ENCODE peak calls at places on chromosomes 13 and 19, in seven cellular contexts. One of them, this sample, is unnamed.

GRCh38 chr19:58059003-58059671 is at the start of gene ZNF135:
- DNase-seq in fibroblast of lung: peak
- DNase-seq in endodermal cell: peak
- DNase-seq in GM03348: peak
- DNase-seq in GM20000: no peak
- DNase-seq in stimulated activated CD8-positive, alpha-beta memory T cell treated with anti-CD3 and anti-CD28 coated beads, Interleukin-4, amount 100 ng/mL, for 1 hour: peak
- DNase-seq in stimulated activated effector memory CD8-positive, alpha-beta T cell treated with anti-CD3 and anti-CD28 coated beads, Interleukin-12 subunit alpha, Interleukin-12 subunit beta, amount 100 ng/mL, for 72 hours: no peak
- DNase-seq in this sample: no peak

GRCh38 chr19:38725469-38726283 is 18.6 kb downstream of the CAPN12 start:
- DNase-seq in fibroblast of lung: no peak
- DNase-seq in endodermal cell: no peak
- DNase-seq in GM03348: no peak
- DNase-seq in GM20000: no peak
- DNase-seq in stimulated activated CD8-positive, alpha-beta memory T cell treated with anti-CD3 and anti-CD28 coated beads, Interleukin-4, amount 100 ng/mL, for 1 hour: no peak
- DNase-seq in stimulated activated effector memory CD8-positive, alpha-beta T cell treated with anti-CD3 and anti-CD28 coated beads, Interleukin-12 subunit alpha, Interleukin-12 subunit beta, amount 100 ng/mL, for 72 hours: no peak
- DNase-seq in this sample: no peak

GRCh38 chr13:42685762-42686560 is 95.4 kb upstream of the FAM216B start:
- DNase-seq in fibroblast of lung: no peak
- DNase-seq in endodermal cell: no peak
- DNase-seq in GM03348: no peak
- DNase-seq in GM20000: no peak
- DNase-seq in stimulated activated CD8-positive, alpha-beta memory T cell treated with anti-CD3 and anti-CD28 coated beads, Interleukin-4, amount 100 ng/mL, for 1 hour: no peak
- DNase-seq in stimulated activated effector memory CD8-positive, alpha-beta T cell treated with anti-CD3 and anti-CD28 coated beads, Interleukin-12 subunit alpha, Interleukin-12 subunit beta, amount 100 ng/mL, for 72 hours: no peak
- DNase-seq in this sample: no peak

GRCh38 chr19:56504581-56504980 is 3.1 kb upstream of the ZNF471 start:
- DNase-seq in fibroblast of lung: peak
- DNase-seq in endodermal cell: no peak
- DNase-seq in GM03348: no peak
- DNase-seq in GM20000: no peak
- DNase-seq in stimulated activated CD8-positive, alpha-beta memory T cell treated with anti-CD3 and anti-CD28 coated beads, Interleukin-4, amount 100 ng/mL, for 1 hour: no peak
- DNase-seq in stimulated activated effector memory CD8-positive, alpha-beta T cell treated with anti-CD3 and anti-CD28 coated beads, Interleukin-12 subunit alpha, Interleukin-12 subunit beta, amount 100 ng/mL, for 72 hours: no peak
- DNase-seq in this sample: no peak

GRCh38 chr13:106061781-106062180 is 473.7 kb downstream of the EFNB2 start:
- DNase-seq in fibroblast of lung: no peak
- DNase-seq in endodermal cell: no peak
- DNase-seq in GM03348: no peak
- DNase-seq in GM20000: no peak
- DNase-seq in stimulated activated CD8-positive, alpha-beta memory T cell treated with anti-CD3 and anti-CD28 coated beads, Interleukin-4, amount 100 ng/mL, for 1 hour: no peak
- DNase-seq in stimulated activated effector memory CD8-positive, alpha-beta T cell treated with anti-CD3 and anti-CD28 coated beads, Interleukin-12 subunit alpha, Interleukin-12 subunit beta, amount 100 ng/mL, for 72 hours: no peak
- DNase-seq in this sample: no peak

GRCh38 chr19:48568345-48568886 is 16.4 kb downstream of the SULT2B1 start:
- DNase-seq in fibroblast of lung: peak
- DNase-seq in endodermal cell: peak
- DNase-seq in GM03348: peak
- DNase-seq in GM20000: no peak
- DNase-seq in stimulated activated CD8-positive, alpha-beta memory T cell treated with anti-CD3 and anti-CD28 coated beads, Interleukin-4, amount 100 ng/mL, for 1 hour: no peak
- DNase-seq in stimulated activated effector memory CD8-positive, alpha-beta T cell treated with anti-CD3 and anti-CD28 coated beads, Interleukin-12 subunit alpha, Interleukin-12 subunit beta, amount 100 ng/mL, for 72 hours: no peak
- DNase-seq in this sample: peak

GRCh38 chr13:26967119-26968038 is 204.2 kb downstream of the USP12 start:
- DNase-seq in fibroblast of lung: no peak
- DNase-seq in endodermal cell: no peak
- DNase-seq in GM03348: peak
- DNase-seq in GM20000: no peak
- DNase-seq in stimulated activated CD8-positive, alpha-beta memory T cell treated with anti-CD3 and anti-CD28 coated beads, Interleukin-4, amount 100 ng/mL, for 1 hour: no peak
- DNase-seq in stimulated activated effector memory CD8-positive, alpha-beta T cell treated with anti-CD3 and anti-CD28 coated beads, Interleukin-12 subunit alpha, Interleukin-12 subunit beta, amount 100 ng/mL, for 72 hours: no peak
- DNase-seq in this sample: no peak

GRCh38 chr13:34277971-34278370 is 460.0 kb downstream of the RFC3 start:
- DNase-seq in fibroblast of lung: peak
- DNase-seq in endodermal cell: no peak
- DNase-seq in GM03348: no peak
- DNase-seq in GM20000: no peak
- DNase-seq in stimulated activated CD8-positive, alpha-beta memory T cell treated with anti-CD3 and anti-CD28 coated beads, Interleukin-4, amount 100 ng/mL, for 1 hour: no peak
- DNase-seq in stimulated activated effector memory CD8-positive, alpha-beta T cell treated with anti-CD3 and anti-CD28 coated beads, Interleukin-12 subunit alpha, Interleukin-12 subunit beta, amount 100 ng/mL, for 72 hours: no peak
- DNase-seq in this sample: no peak

GRCh38 chr13:109724603-109725002 is 61.8 kb downstream of the IRS2 start:
- DNase-seq in fibroblast of lung: no peak
- DNase-seq in endodermal cell: no peak
- DNase-seq in GM03348: no peak
- DNase-seq in GM20000: no peak
- DNase-seq in stimulated activated CD8-positive, alpha-beta memory T cell treated with anti-CD3 and anti-CD28 coated beads, Interleukin-4, amount 100 ng/mL, for 1 hour: no peak
- DNase-seq in stimulated activated effector memory CD8-positive, alpha-beta T cell treated with anti-CD3 and anti-CD28 coated beads, Interleukin-12 subunit alpha, Interleukin-12 subunit beta, amount 100 ng/mL, for 72 hours: no peak
- DNase-seq in this sample: no peak

This sample was measured in GOT3.